ENCODE peak calls at places on chromosomes 12 and 14, in seven cellular contexts. E, G, C, Y, O, N and P are unnamed samples.

GRCh38 chr14:61101803-61102548 is 120.9 kb downstream of the SLC38A6 start:
- DNase-seq in E (no peak), G (no peak), C (no peak), Y (peak; percentile 83), O (no peak), N (no peak), P (no peak)

GRCh38 chr12:130849561-130850417 is 10.7 kb upstream of the STX2 start:
- DNase-seq in E (no peak), G (no peak), C (no peak), Y (no peak), O (no peak), N (peak; percentile 68), P (no peak)

GRCh38 chr14:65255583-65256443 is 153.5 kb upstream of the MAX start:
- DNase-seq in E (peak; percentile 67), G (peak; percentile 78), C (no peak), Y (no peak), O (no peak), N (peak; percentile 89), P (no peak)

GRCh38 chr12:78870539-78870938 is 6.0 kb downstream of the SYT1 start:
- DNase-seq in E (no peak), G (no peak), C (no peak), Y (no peak), O (no peak), N (no peak), P (no peak)

GRCh38 chr12:3704512-3705348 is 48.2 kb downstream of the CRACR2A start:
- DNase-seq in E (no peak), G (no peak), C (no peak), Y (no peak), O (no peak), N (no peak), P (no peak)

GRCh38 chr12:107503129-107503850 is 182.3 kb upstream of the PWP1 start:
- DNase-seq in E (no peak), G (no peak), C (no peak), Y (no peak), O (no peak), N (no peak), P (no peak)

GRCh38 chr14:33475623-33476022 is 475.3 kb downstream of the EGLN3 start:
- DNase-seq in E (no peak), G (no peak), C (no peak), Y (peak; percentile 71), O (no peak), N (peak; percentile 58), P (no peak)

GRCh38 chr12:12925383-12925782 is 26.6 kb downstream of the GPRC5D start:
- DNase-seq in E (no peak), G (no peak), C (no peak), Y (no peak), O (no peak), N (no peak), P (no peak)

GRCh38 chr12:8950287-8950574 is 786 bp upstream of the M6PR start:
- DNase-seq in E (no peak), G (no peak), C (no peak), Y (no peak), O (no peak), N (no peak), P (no peak)

GRCh38 chr12:120874547-120875245 is 29.5 kb downstream of the SPPL3 start:
- DNase-seq in E (no peak), G (no peak), C (no peak), Y (no peak), O (no peak), N (no peak), P (no peak)

GRCh38 chr12:7667025-7667575 is 1.4 kb upstream of the APOBEC1 start:
- DNase-seq in E (no peak), G (peak; percentile 19), C (no peak), Y (no peak), O (no peak), N (no peak), P (no peak)